ENCODE peak calls at places on chromosomes 12 and 14, in seven cellular contexts. One of them, this sample, is unnamed.

GRCh38 chr12:1581973-1582708 is 12.2 kb downstream of the FBXL14 start:
- DNase-seq in prostate gland: no peak
- DNase-seq in OCI-LY7: no peak
- DNase-seq in ascending aorta: no peak
- DNase-seq in keratinocyte: no peak
- DNase-seq in uterus: no peak
- DNase-seq in RWPE2: no peak
- DNase-seq in this sample: no peak

GRCh38 chr12:77847665-77848431 is 17.2 kb downstream of the NAV3 start:
- DNase-seq in prostate gland: peak; percentile 70
- DNase-seq in OCI-LY7: peak; percentile 85
- DNase-seq in ascending aorta: no peak
- DNase-seq in keratinocyte: peak; percentile 48
- DNase-seq in uterus: no peak
- DNase-seq in RWPE2: no peak
- DNase-seq in this sample: peak; percentile 82

GRCh38 chr14:75123991-75124390 is 2.9 kb downstream of the NEK9 start:
- DNase-seq in prostate gland: no peak
- DNase-seq in OCI-LY7: no peak
- DNase-seq in ascending aorta: peak; percentile 21
- DNase-seq in keratinocyte: peak; percentile 38
- DNase-seq in uterus: peak; percentile 46
- DNase-seq in RWPE2: no peak
- DNase-seq in this sample: no peak

GRCh38 chr14:30854492-30854891 is 19.9 kb upstream of the COCH start:
- DNase-seq in prostate gland: no peak
- DNase-seq in OCI-LY7: no peak
- DNase-seq in ascending aorta: no peak
- DNase-seq in keratinocyte: no peak
- DNase-seq in uterus: no peak
- DNase-seq in RWPE2: no peak
- DNase-seq in this sample: no peak

GRCh38 chr14:36129181-36129580 is 47.3 kb downstream of the PTCSC3 start:
- DNase-seq in prostate gland: no peak
- DNase-seq in OCI-LY7: no peak
- DNase-seq in ascending aorta: no peak
- DNase-seq in keratinocyte: no peak
- DNase-seq in uterus: no peak
- DNase-seq in RWPE2: no peak
- DNase-seq in this sample: no peak

GRCh38 chr12:75784591-75784990 is 247.0 kb downstream of the PHLDA1 start:
- DNase-seq in prostate gland: peak; percentile 94
- DNase-seq in OCI-LY7: peak; percentile 59
- DNase-seq in ascending aorta: no peak
- DNase-seq in keratinocyte: no peak
- DNase-seq in uterus: no peak
- DNase-seq in RWPE2: no peak
- DNase-seq in this sample: no peak

GRCh38 chr14:96413526-96413925 is 21.6 kb downstream of the AK7 start:
- DNase-seq in prostate gland: no peak
- DNase-seq in OCI-LY7: no peak
- DNase-seq in ascending aorta: no peak
- DNase-seq in keratinocyte: no peak
- DNase-seq in uterus: no peak
- DNase-seq in RWPE2: no peak
- DNase-seq in this sample: no peak

GRCh38 chr12:64098709-64099354 is 123.3 kb downstream of the KICS2 start:
- DNase-seq in prostate gland: no peak
- DNase-seq in OCI-LY7: no peak
- DNase-seq in ascending aorta: no peak
- DNase-seq in keratinocyte: no peak
- DNase-seq in uterus: peak; percentile 71
- DNase-seq in RWPE2: no peak
- DNase-seq in this sample: no peak

GRCh38 chr14:76617440-76617839 is 143.8 kb upstream of the VASH1 start:
- DNase-seq in prostate gland: no peak
- DNase-seq in OCI-LY7: no peak
- DNase-seq in ascending aorta: no peak
- DNase-seq in keratinocyte: no peak
- DNase-seq in uterus: no peak
- DNase-seq in RWPE2: no peak
- DNase-seq in this sample: no peak

GRCh38 chr14:76613616-76614015 is 147.7 kb upstream of the VASH1 start:
- DNase-seq in prostate gland: no peak
- DNase-seq in OCI-LY7: no peak
- DNase-seq in ascending aorta: no peak
- DNase-seq in keratinocyte: no peak
- DNase-seq in uterus: no peak
- DNase-seq in RWPE2: no peak
- DNase-seq in this sample: no peak

GRCh38 chr14:76615331-76615730 is 145.9 kb upstream of the VASH1 start:
- DNase-seq in prostate gland: no peak
- DNase-seq in OCI-LY7: no peak
- DNase-seq in ascending aorta: no peak
- DNase-seq in keratinocyte: peak; percentile 7
- DNase-seq in uterus: no peak
- DNase-seq in RWPE2: no peak
- DNase-seq in this sample: no peak
- TF ChIP-seq CTCF in prostate gland: no peak
- TF ChIP-seq CTCF in OCI-LY7: no peak
- TF ChIP-seq CTCF in ascending aorta: no peak
- TF ChIP-seq CTCF in keratinocyte: no peak
- TF ChIP-seq CTCF in uterus: no peak
- TF ChIP-seq CTCF in RWPE2: no peak
- TF ChIP-seq CTCF in this sample: no peak

DNA sequence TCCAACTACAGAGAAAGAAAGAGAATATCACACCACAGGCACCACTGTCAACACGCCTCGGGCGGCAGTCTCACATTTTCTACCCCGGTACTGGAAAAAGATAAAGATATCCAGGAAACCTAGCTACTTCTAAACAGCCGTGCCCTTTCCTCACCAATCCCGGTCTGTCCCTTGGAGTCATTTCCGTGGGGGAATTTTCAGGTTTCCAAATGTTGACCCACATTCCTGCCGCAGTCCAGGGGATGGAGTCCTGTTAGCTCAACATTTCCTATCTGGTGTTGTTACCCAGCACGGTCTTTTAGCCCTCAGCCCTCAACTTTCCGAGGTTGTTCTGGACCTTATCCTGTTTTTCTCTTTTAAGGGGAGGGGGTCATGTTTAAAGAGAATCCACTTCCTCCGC is 4.7 kb downstream of the SSH1 start:
- DNase-seq in prostate gland: no peak
- DNase-seq in OCI-LY7: no peak
- DNase-seq in ascending aorta: no peak
- DNase-seq in keratinocyte: no peak
- DNase-seq in uterus: no peak
- DNase-seq in RWPE2: no peak
- DNase-seq in this sample: no peak
- H3K36me3 ChIP-seq in prostate gland: no peaks in the 10 kb centered on the region
- H3K36me3 ChIP-seq in OCI-LY7: peaks cover 17% of the 10 kb centered on the region
- H3K36me3 ChIP-seq in ascending aorta: peaks cover 13% of the 10 kb centered on the region
- H3K36me3 ChIP-seq in keratinocyte: peaks cover 23% of the 10 kb centered on the region
- H3K36me3 ChIP-seq in uterus: no peaks in the 10 kb centered on the region
- H3K36me3 ChIP-seq in RWPE2: peaks cover 69% of the 10 kb centered on the region
- H3K36me3 ChIP-seq in this sample: peaks cover 14% of the 10 kb centered on the region

GRCh38 chr14:100828448-100828834 is 2.5 kb downstream of the MEG3 start:
- DNase-seq in prostate gland: no peak
- DNase-seq in OCI-LY7: no peak
- DNase-seq in ascending aorta: no peak
- DNase-seq in keratinocyte: no peak
- DNase-seq in uterus: no peak
- DNase-seq in RWPE2: no peak
- DNase-seq in this sample: no peak

GRCh38 chr14:100825691-100826331 is at the start of gene MEG3:
- DNase-seq in prostate gland: peak; percentile 27
- DNase-seq in OCI-LY7: no peak
- DNase-seq in ascending aorta: no peak
- DNase-seq in keratinocyte: no peak
- DNase-seq in uterus: peak; percentile 65
- DNase-seq in RWPE2: no peak
- DNase-seq in this sample: peak; percentile 22

GRCh38 chr14:100827140-100827517 is 1.2 kb downstream of the MEG3 start:
- DNase-seq in prostate gland: no peak
- DNase-seq in OCI-LY7: no peak
- DNase-seq in ascending aorta: no peak
- DNase-seq in keratinocyte: no peak
- DNase-seq in uterus: no peak
- DNase-seq in RWPE2: no peak
- DNase-seq in this sample: no peak

GRCh38 chr14:100826371-100827139 is 637 bp downstream of the MEG3 start:
- DNase-seq in prostate gland: no peak
- DNase-seq in OCI-LY7: no peak
- DNase-seq in ascending aorta: no peak
- DNase-seq in keratinocyte: no peak
- DNase-seq in uterus: no peak
- DNase-seq in RWPE2: no peak
- DNase-seq in this sample: no peak

GRCh38 chr14:100827751-100828447 is 2.0 kb downstream of the MEG3 start:
- DNase-seq in prostate gland: no peak
- DNase-seq in OCI-LY7: no peak
- DNase-seq in ascending aorta: no peak
- DNase-seq in keratinocyte: no peak
- DNase-seq in uterus: no peak
- DNase-seq in RWPE2: no peak
- DNase-seq in this sample: no peak
- H3K4me3 ChIP-seq in prostate gland: peak overlapping the region; percentile 22
- H3K4me3 ChIP-seq in OCI-LY7: no peak overlapping the region
- H3K4me3 ChIP-seq in ascending aorta: peak overlapping the region; percentile 38
- H3K4me3 ChIP-seq in keratinocyte: no peak overlapping the region
- H3K4me3 ChIP-seq in uterus: peak overlapping the region; percentile 32
- H3K4me3 ChIP-seq in RWPE2: peak overlapping the region; percentile 45
- H3K4me3 ChIP-seq in this sample: peak overlapping the region; percentile 82

GRCh38 chr14:89339158-89339557 is 77.9 kb downstream of the FOXN3 start:
- DNase-seq in prostate gland: no peak
- DNase-seq in OCI-LY7: no peak
- DNase-seq in ascending aorta: no peak
- DNase-seq in keratinocyte: no peak
- DNase-seq in uterus: no peak
- DNase-seq in RWPE2: no peak
- DNase-seq in this sample: no peak

GRCh38 chr14:89339579-89339978 is 77.5 kb downstream of the FOXN3 start:
- DNase-seq in prostate gland: no peak
- DNase-seq in OCI-LY7: no peak
- DNase-seq in ascending aorta: no peak
- DNase-seq in keratinocyte: no peak
- DNase-seq in uterus: no peak
- DNase-seq in RWPE2: no peak
- DNase-seq in this sample: no peak

GRCh38 chr14:89337912-89338311 is 79.1 kb downstream of the FOXN3 start:
- DNase-seq in prostate gland: no peak
- DNase-seq in OCI-LY7: no peak
- DNase-seq in ascending aorta: no peak
- DNase-seq in keratinocyte: no peak
- DNase-seq in uterus: no peak
- DNase-seq in RWPE2: no peak
- DNase-seq in this sample: no peak

GRCh38 chr14:89337161-89337560 is 79.9 kb downstream of the FOXN3 start:
- DNase-seq in prostate gland: no peak
- DNase-seq in OCI-LY7: no peak
- DNase-seq in ascending aorta: no peak
- DNase-seq in keratinocyte: no peak
- DNase-seq in uterus: no peak
- DNase-seq in RWPE2: no peak
- DNase-seq in this sample: no peak

DNA sequence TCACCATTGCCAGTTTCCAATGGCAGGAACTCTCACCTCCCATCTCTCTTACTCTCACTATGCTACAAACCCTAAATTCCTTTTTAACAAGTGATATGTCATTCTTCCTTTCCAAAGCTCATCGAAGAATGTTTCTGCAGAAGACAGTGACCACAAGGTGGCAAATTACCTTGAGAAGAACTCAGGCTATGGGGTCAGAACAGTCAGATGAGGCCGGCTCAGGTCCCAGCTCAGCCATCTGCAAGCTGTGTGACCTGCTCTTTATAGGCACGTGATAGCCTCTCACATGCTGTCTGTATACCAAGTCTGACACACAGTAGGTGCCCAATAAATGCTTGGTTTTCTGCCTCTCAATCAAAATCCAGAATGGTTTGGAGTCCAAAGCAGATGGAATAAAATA is 80.7 kb downstream of the FOXN3 start:
- DNase-seq in prostate gland: no peak
- DNase-seq in OCI-LY7: peak; percentile 82
- DNase-seq in ascending aorta: no peak
- DNase-seq in keratinocyte: no peak
- DNase-seq in uterus: no peak
- DNase-seq in RWPE2: no peak
- DNase-seq in this sample: no peak
- TF ChIP-seq CTCF in prostate gland: no peak
- TF ChIP-seq CTCF in OCI-LY7: peak; percentile 77
- TF ChIP-seq CTCF in ascending aorta: no peak
- TF ChIP-seq CTCF in keratinocyte: no peak
- TF ChIP-seq CTCF in uterus: no peak
- TF ChIP-seq CTCF in RWPE2: no peak
- TF ChIP-seq CTCF in this sample: no peak

GRCh38 chr12:103782399-103782798 is 58.6 kb downstream of the NT5DC3 start:
- DNase-seq in prostate gland: no peak
- DNase-seq in OCI-LY7: no peak
- DNase-seq in ascending aorta: no peak
- DNase-seq in keratinocyte: no peak
- DNase-seq in uterus: no peak
- DNase-seq in RWPE2: no peak
- DNase-seq in this sample: no peak

GRCh38 chr12:103780093-103780440 is 61.0 kb downstream of the NT5DC3 start:
- DNase-seq in prostate gland: no peak
- DNase-seq in OCI-LY7: no peak
- DNase-seq in ascending aorta: no peak
- DNase-seq in keratinocyte: no peak
- DNase-seq in uterus: no peak
- DNase-seq in RWPE2: no peak
- DNase-seq in this sample: no peak

GRCh38 chr12:103779410-103780092 is 61.5 kb downstream of the NT5DC3 start:
- DNase-seq in prostate gland: no peak
- DNase-seq in OCI-LY7: no peak
- DNase-seq in ascending aorta: no peak
- DNase-seq in keratinocyte: no peak
- DNase-seq in uterus: no peak
- DNase-seq in RWPE2: no peak
- DNase-seq in this sample: no peak

GRCh38 chr12:103780992-103781391 is 60.0 kb downstream of the NT5DC3 start:
- DNase-seq in prostate gland: no peak
- DNase-seq in OCI-LY7: no peak
- DNase-seq in ascending aorta: no peak
- DNase-seq in keratinocyte: no peak
- DNase-seq in uterus: no peak
- DNase-seq in RWPE2: no peak
- DNase-seq in this sample: no peak

GRCh38 chr12:103778781-103779180 is 62.3 kb downstream of the NT5DC3 start:
- DNase-seq in prostate gland: no peak
- DNase-seq in OCI-LY7: no peak
- DNase-seq in ascending aorta: no peak
- DNase-seq in keratinocyte: no peak
- DNase-seq in uterus: no peak
- DNase-seq in RWPE2: no peak
- DNase-seq in this sample: no peak
- H3K36me3 ChIP-seq in prostate gland: no peaks in the 10 kb centered on the region
- H3K36me3 ChIP-seq in OCI-LY7: peaks cover 10% of the 10 kb centered on the region
- H3K36me3 ChIP-seq in ascending aorta: peaks cover 72% of the 10 kb centered on the region
- H3K36me3 ChIP-seq in keratinocyte: peaks cover 33% of the 10 kb centered on the region
- H3K36me3 ChIP-seq in uterus: no peaks in the 10 kb centered on the region
- H3K36me3 ChIP-seq in RWPE2: peaks cover 72% of the 10 kb centered on the region
- H3K36me3 ChIP-seq in this sample: peaks cover 2% of the 10 kb centered on the region